ENCODE peak calls at places on chromosomes 7 and 10, in nine cellular contexts. M, V, S, P, N, X, Y, G and W are unnamed samples.

GRCh38 chr10:100025528-100026070 is 15.9 kb upstream of the DNMBP start:
- DNase-seq in M (no peak), V (no peak), S (no peak), P (no peak), N (no peak), X (no peak), Y (no peak), G (no peak), W (no peak)

GRCh38 chr7:106485031-106485551 is 175.9 kb downstream of the CCDC71L start:
- DNase-seq in M (peak), V (no peak), S (no peak), P (peak), N (no peak), X (no peak), Y (no peak), G (peak), W (peak)

GRCh38 chr10:114839901-114840300 is 18.3 kb downstream of the FHIP2A start:
- DNase-seq in M (no peak), V (no peak), S (no peak), P (no peak), N (no peak), X (no peak), Y (no peak), G (peak), W (no peak)

GRCh38 chr10:30671011-30671616 is 41.6 kb upstream of the LYZL2 start:
- DNase-seq in M (peak), V (peak), S (peak), P (peak), N (peak), X (no peak), Y (no peak), G (peak), W (peak)

GRCh38 chr7:84677386-84677785 is 482.8 kb upstream of the SEMA3A start:
- DNase-seq in M (no peak), V (no peak), S (no peak), P (no peak), N (no peak), X (no peak), Y (peak), G (peak), W (peak)

GRCh38 chr7:80682744-80683143 is 44.3 kb downstream of the CD36 start:
- DNase-seq in M (no peak), V (no peak), S (no peak), P (no peak), N (no peak), X (no peak), Y (no peak), G (no peak), W (no peak)

GRCh38 chr10:100888957-100889356 is 23.8 kb upstream of the SLF2 start:
- DNase-seq in M (peak), V (no peak), S (peak), P (no peak), N (no peak), X (no peak), Y (no peak), G (no peak), W (no peak)

GRCh38 chr10:6382081-6382480 is 179.3 kb downstream of the PFKFB3 start:
- DNase-seq in M (no peak), V (peak), S (no peak), P (no peak), N (no peak), X (no peak), Y (peak), G (no peak), W (peak)

GRCh38 chr10:61992059-61992460 is 90.6 kb downstream of the ARID5B start:
- DNase-seq in M (no peak), V (no peak), S (no peak), P (peak), N (no peak), X (no peak), Y (no peak), G (peak), W (peak)

GRCh38 chr10:79412516-79412915 is 32.9 kb downstream of the ZCCHC24 start:
- DNase-seq in M (no peak), V (no peak), S (no peak), P (no peak), N (no peak), X (no peak), Y (peak), G (no peak), W (no peak)

GRCh38 chr7:158646766-158647474 is 57.7 kb downstream of the NCAPG2 start:
- DNase-seq in M (peak), V (no peak), S (peak), P (no peak), N (peak), X (no peak), Y (no peak), G (no peak), W (no peak)

GRCh38 chr10:22475857-22476600 is 130.7 kb downstream of the SPAG6 start:
- DNase-seq in M (peak), V (no peak), S (no peak), P (no peak), N (peak), X (no peak), Y (no peak), G (no peak), W (no peak)

GRCh38 chr7:122364761-122365280 is 60.3 kb upstream of the FEZF1 start:
- DNase-seq in M (no peak), V (no peak), S (no peak), P (no peak), N (no peak), X (no peak), Y (no peak), G (no peak), W (no peak)

GRCh38 chr10:16585103-16585502 is 63.4 kb upstream of the C1QL3 start:
- DNase-seq in M (no peak), V (no peak), S (no peak), P (no peak), N (no peak), X (peak), Y (no peak), G (no peak), W (no peak)

GRCh38 chr7:131557521-131558385 is 1.3 kb upstream of the PODXL start:
- DNase-seq in M (no peak), V (peak), S (peak), P (no peak), N (peak), X (peak), Y (peak), G (no peak), W (no peak)

GRCh38 chr7:137386966-137387365 is 43.4 kb upstream of the PTN start:
- DNase-seq in M (no peak), V (no peak), S (no peak), P (no peak), N (no peak), X (no peak), Y (no peak), G (no peak), W (no peak)

GRCh38 chr7:9937944-9938631 is 1035.6 kb upstream of the PHF14 start:
- DNase-seq in M (no peak), V (no peak), S (no peak), P (no peak), N (no peak), X (no peak), Y (no peak), G (peak), W (peak)

GRCh38 chr10:131567279-131568162 is 256.0 kb upstream of the TCERG1L start:
- DNase-seq in M (no peak), V (no peak), S (no peak), P (no peak), N (no peak), X (no peak), Y (no peak), G (no peak), W (no peak)

GRCh38 chr10:70601775-70602174 is 766 bp downstream of the PRF1 start:
- DNase-seq in M (no peak), V (no peak), S (no peak), P (no peak), N (no peak), X (no peak), Y (no peak), G (no peak), W (no peak)

GRCh38 chr7:134823400-134823799 is 44.0 kb downstream of the CALD1 start:
- DNase-seq in M (no peak), V (no peak), S (no peak), P (no peak), N (no peak), X (no peak), Y (no peak), G (no peak), W (peak)

DNA sequence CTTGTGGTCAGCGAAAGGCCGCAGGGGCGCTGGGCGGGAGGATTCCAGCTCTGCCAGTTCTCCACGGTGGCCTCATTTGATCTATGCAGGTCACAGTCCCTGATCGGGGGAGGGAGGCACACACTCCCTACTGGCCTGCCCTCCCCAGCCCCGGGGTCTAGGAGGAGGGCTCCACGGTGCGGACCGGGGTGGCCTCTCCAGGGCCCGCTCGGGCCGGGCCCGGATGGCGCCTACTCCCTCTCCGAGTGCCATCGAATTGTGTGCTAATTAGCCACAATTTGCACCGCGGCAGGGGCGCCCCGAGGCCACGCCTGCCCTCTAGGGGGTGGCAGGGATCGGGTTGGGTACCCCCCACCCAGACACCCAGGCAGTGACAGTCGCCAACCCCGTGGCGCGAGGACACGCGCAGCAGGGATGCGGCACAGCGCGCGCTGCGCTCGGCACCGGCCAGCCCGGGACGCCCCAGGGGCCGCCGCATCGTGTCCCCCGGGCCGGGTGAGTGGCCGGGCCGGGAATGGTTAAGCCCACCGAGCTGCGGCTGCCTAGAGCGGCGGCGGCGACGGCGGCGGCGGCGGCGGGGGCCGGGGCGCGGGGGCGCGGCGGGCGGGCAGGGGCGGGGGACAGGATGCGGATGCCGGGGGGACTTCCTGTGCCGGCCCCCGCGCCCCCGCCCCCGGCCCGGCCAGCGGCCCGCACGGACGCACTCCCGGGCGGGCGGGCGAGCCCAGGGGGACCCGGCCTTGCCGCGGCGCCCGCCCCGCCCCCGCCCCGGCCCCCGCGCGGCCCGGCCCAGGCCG is at the start of gene ZNF853:
- DNase-seq in M (peak), V (no peak), S (peak), P (no peak), N (peak), X (no peak), Y (no peak), G (no peak), W (no peak)
- TF ChIP-seq CTCF in M (peak), V (no peak), S (peak), P (no peak), N (no peak), X (no peak), Y (no peak), G (no peak), W (no peak)

GRCh38 chr7:74401137-74401859 is 52.4 kb upstream of the GTF2IRD1 start:
- DNase-seq in M (peak), V (peak), S (peak), P (peak), N (peak), X (peak), Y (peak), G (peak), W (peak)
- TF ChIP-seq CTCF in M (peak), V (peak), S (peak), P (peak), N (peak), X (peak), Y (peak), G (peak), W (peak)

GRCh38 chr7:113918946-113919345 is at the start of gene PPP1R3A:
- DNase-seq in M (peak), V (no peak), S (peak), P (peak), N (no peak), X (no peak), Y (no peak), G (no peak), W (no peak)
- TF ChIP-seq CTCF in M (no peak), V (no peak), S (peak), P (peak), N (no peak), X (peak), Y (no peak), G (no peak), W (no peak)

GRCh38 chr10:67306588-67307205 is 380.9 kb downstream of the LRRTM3 start:
- DNase-seq in M (peak), V (no peak), S (peak), P (peak), N (no peak), X (no peak), Y (no peak), G (peak), W (peak)
- TF ChIP-seq CTCF in M (peak), V (peak), S (peak), P (peak), N (no peak), X (peak), Y (peak), G (peak), W (peak)

DNA sequence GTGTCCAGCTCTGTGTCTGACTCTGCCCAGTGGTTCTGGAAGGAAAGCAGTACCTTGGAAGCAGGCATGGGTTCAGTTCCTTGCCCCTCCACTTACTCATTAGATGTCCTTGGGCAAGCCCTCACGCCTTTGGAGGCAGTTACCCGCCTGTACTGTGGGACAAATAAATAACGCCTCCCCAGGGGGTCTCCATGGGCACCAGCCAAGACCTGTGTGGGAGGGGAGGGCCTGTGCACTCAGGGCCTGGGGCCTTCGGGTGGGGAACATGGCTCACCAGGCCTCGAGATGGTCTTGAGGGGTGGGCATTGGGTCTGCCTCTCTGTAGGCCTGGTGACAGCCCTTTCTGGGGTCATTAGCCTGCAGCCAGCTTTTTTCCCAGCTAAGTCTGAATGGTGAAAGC is 142.0 kb downstream of the GRK5 start:
- DNase-seq in M (no peak), V (no peak), S (no peak), P (no peak), N (no peak), X (no peak), Y (no peak), G (no peak), W (no peak)
- TF ChIP-seq CTCF in M (no peak), V (no peak), S (no peak), P (no peak), N (no peak), X (no peak), Y (no peak), G (no peak), W (no peak)

GRCh38 chr7:37577901-37578300 is 105.7 kb upstream of the GPR141 start:
- DNase-seq in M (no peak), V (no peak), S (no peak), P (no peak), N (no peak), X (no peak), Y (no peak), G (no peak), W (no peak)
- TF ChIP-seq CTCF in M (no peak), V (no peak), S (no peak), P (no peak), N (no peak), X (no peak), Y (no peak), G (no peak), W (no peak)

GRCh38 chr10:105391670-105392331 is 750.7 kb downstream of the SORCS3 start:
- DNase-seq in M (no peak), V (no peak), S (no peak), P (no peak), N (no peak), X (no peak), Y (no peak), G (no peak), W (no peak)
- TF ChIP-seq CTCF in M (no peak), V (no peak), S (no peak), P (no peak), N (no peak), X (no peak), Y (no peak), G (no peak), W (no peak)

DNA sequence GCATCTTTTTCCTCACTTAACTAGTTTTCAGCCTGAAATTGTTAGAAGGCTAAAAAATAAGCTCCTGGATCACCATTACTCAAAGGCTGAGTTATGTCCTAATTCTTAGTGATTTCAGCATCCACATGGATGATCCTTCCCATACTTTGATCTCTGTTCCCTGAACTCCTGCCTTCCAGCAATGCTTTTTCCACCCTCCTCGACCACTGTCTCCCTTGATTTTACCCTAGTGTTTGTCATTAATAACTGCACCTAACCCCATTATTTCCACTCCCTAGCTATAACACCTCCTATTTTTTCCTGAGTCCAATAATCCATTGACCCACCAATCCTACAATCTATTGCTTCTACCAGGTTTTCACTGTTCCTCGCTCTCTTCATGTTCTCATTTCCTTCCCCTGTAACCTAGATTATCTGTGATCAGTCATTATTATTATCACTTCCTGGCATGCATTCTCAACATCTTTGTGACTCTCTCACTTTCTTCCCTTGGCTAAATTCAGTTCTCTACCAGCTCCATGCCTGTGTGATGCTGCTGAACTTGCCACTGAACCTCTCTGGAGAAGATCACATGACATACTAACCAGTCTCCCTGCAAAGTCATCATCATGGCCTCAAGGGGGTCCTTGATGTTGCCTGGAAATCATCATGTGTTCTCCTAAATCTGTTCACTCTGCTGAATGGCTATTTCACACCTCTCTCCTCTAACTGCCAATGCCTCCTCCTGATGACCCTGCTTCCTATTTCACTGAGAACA is 6.5 kb upstream of the CALU start:
- DNase-seq in M (no peak), V (no peak), S (no peak), P (no peak), N (no peak), X (no peak), Y (no peak), G (no peak), W (no peak)
- TF ChIP-seq CTCF in M (no peak), V (no peak), S (no peak), P (no peak), N (no peak), X (no peak), Y (no peak), G (no peak), W (no peak)

GRCh38 chr10:86710987-86711236 is 42.6 kb downstream of the LDB3 start:
- DNase-seq in M (no peak), V (no peak), S (no peak), P (no peak), N (no peak), X (no peak), Y (no peak), G (no peak), W (no peak)
- TF ChIP-seq CTCF in M (no peak), V (no peak), S (no peak), P (no peak), N (peak), X (no peak), Y (no peak), G (no peak), W (no peak)

DNA sequence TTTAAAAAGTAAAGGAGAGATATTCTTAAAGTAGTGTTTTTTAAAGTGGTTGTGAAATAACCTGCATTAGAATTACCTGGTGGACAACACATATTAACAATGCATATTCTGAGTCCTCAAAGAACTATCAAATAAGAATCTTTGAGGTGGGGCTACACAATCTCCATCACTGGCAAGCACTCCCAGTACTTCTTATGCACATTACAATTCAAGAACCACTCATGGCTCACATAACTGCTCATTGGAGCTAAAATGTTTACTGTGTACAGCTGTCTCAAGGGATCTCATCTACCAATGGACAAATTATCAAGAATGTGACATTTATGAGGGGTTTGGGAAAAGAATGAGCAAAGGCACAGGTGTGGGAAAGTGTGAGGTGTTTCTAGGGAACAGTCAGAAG is 692.0 kb downstream of the PHTF2 start:
- DNase-seq in M (no peak), V (no peak), S (no peak), P (no peak), N (no peak), X (no peak), Y (no peak), G (no peak), W (no peak)
- TF ChIP-seq CTCF in M (no peak), V (no peak), S (no peak), P (no peak), N (no peak), X (no peak), Y (no peak), G (no peak), W (no peak)